ENCODE peak calls at places on chromosomes 13 and 19, in five cellular contexts. F is non-pigmented ciliary epithelial cell, R is Calu3, K is AG10803, S is stomach. D is an unnamed sample.

GRCh38 chr13:110929104-110929777 is 14.4 kb upstream of the ANKRD10 start:
- DNase-seq in F (no peak), R (no peak), K (no peak), S (no peak), D (no peak)

GRCh38 chr19:2150794-2151338 is 500 bp downstream of the AP3D1 start:
- DNase-seq in F (no peak), R (no peak), K (no peak), S (no peak), D (no peak)

GRCh38 chr19:6091771-6092291 is 18.5 kb downstream of the RFX2 start:
- DNase-seq in F (no peak), R (no peak), K (peak; percentile 56), S (no peak), D (no peak)

GRCh38 chr19:35044317-35045117 is 3.0 kb downstream of the HPN start:
- DNase-seq in F (no peak), R (peak; percentile 82), K (peak; percentile 45), S (peak; percentile 68), D (no peak)

GRCh38 chr19:46602392-46603194 is 1.5 kb downstream of the CALM3 start:
- DNase-seq in F (no peak), R (no peak), K (no peak), S (no peak), D (no peak)

GRCh38 chr19:47023448-47023794 is 3.8 kb downstream of the NPAS1 start:
- DNase-seq in F (no peak), R (no peak), K (no peak), S (no peak), D (no peak)

GRCh38 chr19:18259848-18260247 is 14.4 kb downstream of the IQCN start:
- DNase-seq in F (no peak), R (no peak), K (peak; percentile 52), S (no peak), D (no peak)

GRCh38 chr19:42544146-42544545 is 15.9 kb upstream of the CEACAM1 start:
- DNase-seq in F (no peak), R (no peak), K (no peak), S (no peak), D (no peak)

GRCh38 chr13:44147222-44147621 is 226.4 kb upstream of the SERP2 start:
- DNase-seq in F (no peak), R (no peak), K (no peak), S (no peak), D (no peak)

GRCh38 chr13:32168136-32168535 is 136.6 kb downstream of the FRY start:
- DNase-seq in F (no peak), R (no peak), K (no peak), S (no peak), D (no peak)